ENCODE peak calls at places on chromosome 9, in six cellular contexts. X is OCI-LY7, R is RWPE2, P is psoas muscle, Z is testis, O is NT2/D1. J is an unnamed sample.

GRCh38 chr9:114243240-114243639 is 79.7 kb upstream of the ORM1 start:
- DNase-seq in X (no peak), R (no peak), P (no peak), Z (no peak), O (no peak), J (no peak)

GRCh38 chr9:34961574-34962480 is 3.7 kb downstream of the PHF24 start:
- DNase-seq in X (no peak), R (no peak), P (no peak), Z (no peak), O (no peak), J (no peak)

GRCh38 chr9:87580941-87581438 is 83.3 kb downstream of the DAPK1 start:
- DNase-seq in X (no peak), R (no peak), P (no peak), Z (no peak), O (no peak), J (no peak)

GRCh38 chr9:137240321-137240840 is 706 bp upstream of the TUBB4B start:
- DNase-seq in X (peak; percentile 74), R (no peak), P (peak; percentile 88), Z (peak; percentile 80), O (no peak), J (peak; percentile 93)

GRCh38 chr9:32580631-32581300 is 7.8 kb upstream of the NDUFB6 start:
- DNase-seq in X (peak; percentile 51), R (no peak), P (no peak), Z (peak; percentile 56), O (no peak), J (no peak)

GRCh38 chr9:124812401-124813016 is 35.6 kb downstream of the OLFML2A start:
- DNase-seq in X (no peak), R (peak; percentile 91), P (no peak), Z (no peak), O (peak; percentile 56), J (peak; percentile 78)

GRCh38 chr9:89792189-89793123 is 187.6 kb downstream of the GADD45G start:
- DNase-seq in X (no peak), R (no peak), P (peak; percentile 8), Z (no peak), O (no peak), J (peak; percentile 17)

GRCh38 chr9:72030762-72031161 is 29.7 kb downstream of the C9orf57 start:
- DNase-seq in X (no peak), R (no peak), P (no peak), Z (no peak), O (no peak), J (no peak)

GRCh38 chr9:86288501-86288900 is 6.2 kb upstream of the ISCA1 start:
- DNase-seq in X (no peak), R (no peak), P (no peak), Z (no peak), O (no peak), J (no peak)

GRCh38 chr9:121455527-121456239 is 44.0 kb downstream of the GGTA1 start:
- DNase-seq in X (no peak), R (no peak), P (no peak), Z (no peak), O (no peak), J (no peak)

GRCh38 chr9:87152206-87152605 is 204.9 kb upstream of the GAS1 start:
- DNase-seq in X (no peak), R (no peak), P (no peak), Z (no peak), O (no peak), J (no peak)

GRCh38 chr9:124392855-124393460 is 22.3 kb downstream of the PSMB7 start:
- DNase-seq in X (peak; percentile 18), R (peak; percentile 86), P (no peak), Z (no peak), O (no peak), J (no peak)

GRCh38 chr9:87716141-87716540 is 9.8 kb upstream of the CTSL start:
- DNase-seq in X (no peak), R (no peak), P (no peak), Z (no peak), O (no peak), J (no peak)

GRCh38 chr9:80557256-80557655 is 985.5 kb downstream of the TLE4 start:
- DNase-seq in X (no peak), R (no peak), P (no peak), Z (no peak), O (no peak), J (no peak)

GRCh38 chr9:32430720-32431119 is 46.3 kb downstream of the ACO1 start:
- DNase-seq in X (no peak), R (no peak), P (no peak), Z (no peak), O (no peak), J (no peak)

GRCh38 chr9:134922066-134922931 is 4.6 kb upstream of the FCN1 start:
- DNase-seq in X (no peak), R (no peak), P (no peak), Z (peak; percentile 25), O (no peak), J (peak; percentile 72)

GRCh38 chr9:120617637-120617979 is 37.6 kb upstream of the CDK5RAP2 start:
- DNase-seq in X (no peak), R (no peak), P (no peak), Z (no peak), O (no peak), J (no peak)

GRCh38 chr9:104091028-104091590 is 3.0 kb upstream of the SMC2 start:
- DNase-seq in X (no peak), R (no peak), P (no peak), Z (no peak), O (no peak), J (no peak)

GRCh38 chr9:100485196-100485595 is 12.2 kb downstream of the TMEFF1 start:
- DNase-seq in X (no peak), R (no peak), P (no peak), Z (no peak), O (no peak), J (no peak)

GRCh38 chr9:71741841-71742648 is 26.3 kb downstream of the CEMIP2 start:
- DNase-seq in X (no peak), R (no peak), P (no peak), Z (peak; percentile 47), O (no peak), J (no peak)

GRCh38 chr9:82645591-82645990 is 417.4 kb downstream of the RASEF start:
- DNase-seq in X (no peak), R (no peak), P (no peak), Z (no peak), O (no peak), J (no peak)

GRCh38 chr9:114051281-114051680 is 26.8 kb downstream of the AMBP start:
- DNase-seq in X (no peak), R (no peak), P (no peak), Z (peak; percentile 6), O (no peak), J (no peak)

GRCh38 chr9:21710792-21711191 is 91.6 kb upstream of the MTAP start:
- DNase-seq in X (no peak), R (no peak), P (no peak), Z (no peak), O (no peak), J (no peak)

GRCh38 chr9:17031546-17031945 is 103.3 kb upstream of the CNTLN start:
- DNase-seq in X (no peak), R (no peak), P (no peak), Z (no peak), O (no peak), J (no peak)

GRCh38 chr9:97447030-97447429 is 35.1 kb downstream of the TDRD7 start:
- DNase-seq in X (no peak), R (no peak), P (no peak), Z (no peak), O (no peak), J (no peak)

GRCh38 chr9:90801507-90802289 is at the start of gene SYK:
- DNase-seq in X (peak; percentile 82), R (no peak), P (peak; percentile 77), Z (peak; percentile 45), O (no peak), J (peak; percentile 83)

GRCh38 chr9:90802534-90802933 is 915 bp downstream of the SYK start:
- DNase-seq in X (peak; percentile 42), R (no peak), P (no peak), Z (no peak), O (no peak), J (no peak)

GRCh38 chr9:90803860-90804593 is 2.4 kb downstream of the SYK start:
- DNase-seq in X (peak; percentile 81), R (no peak), P (no peak), Z (no peak), O (no peak), J (no peak)

GRCh38 chr9:90799271-90799860 is 2.3 kb upstream of the SYK start:
- DNase-seq in X (no peak), R (no peak), P (no peak), Z (no peak), O (no peak), J (no peak)

GRCh38 chr9:90801175-90801506 is 478 bp upstream of the SYK start:
- DNase-seq in X (peak; percentile 53), R (no peak), P (no peak), Z (no peak), O (no peak), J (no peak)
- H3K4me3 ChIP-seq in X (peak overlapping the region; percentile 91), R (peak overlapping the region; percentile 47), P (peak overlapping the region; percentile 57), Z (peak overlapping the region; percentile 70), O (peak overlapping the region; percentile 69), J (peak overlapping the region; percentile 8)

GRCh38 chr9:105393576-105394344 is 54.1 kb upstream of the FSD1L start:
- DNase-seq in X (no peak), R (no peak), P (no peak), Z (no peak), O (no peak), J (no peak)
- H3K4me1 ChIP-seq in X (no peaks in the 10 kb centered on the region), R (no peaks in the 10 kb centered on the region), P (no peaks in the 10 kb centered on the region), Z (no peaks in the 10 kb centered on the region), O (no peaks in the 10 kb centered on the region), J (no peaks in the 10 kb centered on the region)

GRCh38 chr9:131010482-131011273 is 1.7 kb downstream of the LAMC3 start:
- DNase-seq in X (no peak), R (no peak), P (peak; percentile 15), Z (no peak), O (no peak), J (no peak)

GRCh38 chr9:131008086-131008485 is 888 bp upstream of the LAMC3 start:
- DNase-seq in X (no peak), R (no peak), P (no peak), Z (no peak), O (no peak), J (no peak)

GRCh38 chr9:131006601-131007000 is 2.4 kb upstream of the LAMC3 start:
- DNase-seq in X (no peak), R (no peak), P (no peak), Z (no peak), O (no peak), J (no peak)

GRCh38 chr9:131008909-131009618 is at the start of gene LAMC3:
- DNase-seq in X (no peak), R (no peak), P (peak; percentile 24), Z (peak; percentile 56), O (no peak), J (no peak)

GRCh38 chr9:131008563-131008908 is 438 bp upstream of the LAMC3 start:
- DNase-seq in X (no peak), R (no peak), P (no peak), Z (no peak), O (no peak), J (no peak)
- H3K4me3 ChIP-seq in X (no peak overlapping the region), R (peak overlapping the region; percentile 32), P (peak overlapping the region; percentile 22), Z (peak overlapping the region; percentile 64), O (peak overlapping the region; percentile 5), J (peak overlapping the region; percentile 40)

DNA sequence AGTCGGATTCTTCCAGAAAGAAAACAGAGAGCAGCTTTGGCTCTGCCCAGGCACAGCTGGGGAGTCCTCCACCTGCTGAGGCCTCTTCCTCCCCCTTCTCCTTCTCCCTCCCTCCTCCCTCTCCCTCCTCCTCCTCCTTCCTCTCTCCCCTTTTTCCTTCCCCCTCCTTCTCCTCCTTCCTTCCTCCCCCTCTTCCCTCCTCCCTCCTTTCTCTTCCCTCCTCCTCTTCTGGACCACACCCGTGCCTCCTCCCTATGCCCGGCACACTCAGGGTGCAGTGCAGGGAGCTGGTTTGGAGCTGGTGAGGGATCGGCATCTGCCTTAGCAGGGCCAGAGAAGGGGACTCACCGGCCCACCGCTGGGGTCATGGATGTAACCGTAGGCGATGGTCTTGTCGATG is 30.2 kb downstream of the DBH start:
- DNase-seq in X (no peak), R (no peak), P (no peak), Z (no peak), O (no peak), J (no peak)
- H3K4me1 ChIP-seq in X (no peaks in the 10 kb centered on the region), R (no peaks in the 10 kb centered on the region), P (no peaks in the 10 kb centered on the region), Z (peaks cover 13% of the 10 kb centered on the region), O (peaks cover 9% of the 10 kb centered on the region), J (no peaks in the 10 kb centered on the region)